ENCODE peak calls at places on chromosomes 13 and 19, in eight cellular contexts. Y is activated CD4-positive, alpha-beta T cell treated with anti-CD3 and anti-CD28 coated beads, Interleukin-2, amount 50 U/mL, for 24 hours; X is epithelial cell of esophagus; Z is nephron progenitor cell; D is lower leg skin; F is uterus; E is AG10803; V is activated naive CD8-positive, alpha-beta T cell treated with anti-CD3 and anti-CD28 coated beads, Interleukin-2, amount 50 U/mL, for 24 hours. C is an unnamed sample.

GRCh38 chr13:114109646-114110045 is 22.8 kb downstream of the RASA3 start:
- DNase-seq in Y (peak), X (no peak), Z (no peak), D (peak), F (peak), E (no peak), V (peak), C (no peak)

GRCh38 chr13:24217601-24218281 is 57.2 kb downstream of the SPATA13 start:
- DNase-seq in Y (no peak), X (peak), Z (no peak), D (no peak), F (no peak), E (peak), V (no peak), C (no peak)

GRCh38 chr19:50967924-50968708 is 1.3 kb downstream of the KLK6 start:
- DNase-seq in Y (no peak), X (no peak), Z (peak), D (no peak), F (no peak), E (no peak), V (no peak), C (no peak)

GRCh38 chr13:35485451-35485850 is 9.0 kb upstream of the MAB21L1 start:
- DNase-seq in Y (no peak), X (no peak), Z (no peak), D (no peak), F (no peak), E (no peak), V (no peak), C (no peak)

GRCh38 chr13:69935043-69935442 is 172.6 kb upstream of the ATXN8OS start:
- DNase-seq in Y (no peak), X (peak), Z (no peak), D (no peak), F (no peak), E (no peak), V (no peak), C (no peak)

GRCh38 chr13:95099541-95099940 is 201.7 kb downstream of the ABCC4 start:
- DNase-seq in Y (no peak), X (peak), Z (no peak), D (no peak), F (no peak), E (no peak), V (no peak), C (peak)

GRCh38 chr13:22757530-22758120 is 423.2 kb upstream of the SGCG start:
- DNase-seq in Y (no peak), X (peak), Z (no peak), D (no peak), F (no peak), E (peak), V (no peak), C (peak)

GRCh38 chr19:6465006-6465405 is 935 bp downstream of the CRB3 start:
- DNase-seq in Y (no peak), X (no peak), Z (no peak), D (no peak), F (no peak), E (no peak), V (no peak), C (no peak)

GRCh38 chr13:38990693-38991092 is at the start of gene STOML3:
- DNase-seq in Y (no peak), X (no peak), Z (no peak), D (no peak), F (no peak), E (no peak), V (no peak), C (peak)

GRCh38 chr19:37413243-37414084 is 42.6 kb downstream of the ZNF527 start:
- DNase-seq in Y (no peak), X (no peak), Z (no peak), D (no peak), F (no peak), E (no peak), V (no peak), C (peak)

GRCh38 chr19:17184381-17184841 is 30.7 kb upstream of the USE1 start:
- DNase-seq in Y (peak), X (no peak), Z (no peak), D (no peak), F (no peak), E (no peak), V (peak), C (no peak)

GRCh38 chr19:27918818-27919217 is 1294.1 kb downstream of the UQCRFS1 start:
- DNase-seq in Y (no peak), X (no peak), Z (no peak), D (no peak), F (no peak), E (no peak), V (no peak), C (no peak)

GRCh38 chr19:17107546-17108452 is 32.2 kb downstream of the MYO9B start:
- DNase-seq in Y (no peak), X (peak), Z (peak), D (peak), F (peak), E (peak), V (peak), C (peak)

GRCh38 chr19:45439569-45440258 is 16.0 kb upstream of the ERCC1 start:
- DNase-seq in Y (peak), X (peak), Z (peak), D (peak), F (peak), E (peak), V (peak), C (peak)

GRCh38 chr19:4215807-4216206 is 13.5 kb upstream of the EBI3 start:
- DNase-seq in Y (no peak), X (no peak), Z (no peak), D (no peak), F (no peak), E (no peak), V (no peak), C (no peak)

C was measured in astrocyte of the spinal cord.